ENCODE peak calls at places on chromosomes 5 and 9, in ten cellular contexts. V is cardiac fibroblast, N is tibial nerve, B is AG10803, D is psoas muscle, R is upper lobe of left lung, W is body of pancreas, I is pancreas, K is uterus, H is mucosa of descending colon. M is an unnamed sample.

GRCh38 chr5:83414601-83415000 is 56.9 kb upstream of the VCAN start:
- DNase-seq in H (no peak), I (no peak), R (no peak), V (peak; percentile 41), B (peak; percentile 29), D (no peak), N (no peak), K (no peak), W (no peak), M (peak; percentile 24)

GRCh38 chr9:92632641-92633040 is 37.3 kb downstream of the IPPK start:
- DNase-seq in N (no peak), I (no peak), K (no peak), R (no peak), H (no peak), V (no peak), W (no peak), B (no peak), D (no peak), M (no peak)

GRCh38 chr5:78649220-78649700 is 688 bp upstream of the LHFPL2 start:
- DNase-seq in D (no peak), W (peak; percentile 23), V (no peak), I (no peak), H (no peak), N (no peak), K (peak; percentile 41), B (no peak), R (no peak), M (no peak)

GRCh38 chr5:51392689-51393199 is 9.5 kb downstream of the ISL1 start:
- DNase-seq in B (no peak), W (no peak), N (no peak), K (no peak), D (no peak), V (no peak), R (no peak), H (no peak), I (no peak), M (no peak)

GRCh38 chr5:40410231-40410861 is 269.4 kb upstream of the PTGER4 start:
- DNase-seq in H (no peak), B (no peak), R (peak; percentile 49), K (no peak), I (no peak), V (peak; percentile 76), N (no peak), W (no peak), D (no peak), M (peak; percentile 80)

GRCh38 chr9:122819791-122820489 is 8.4 kb downstream of the PDCL start:
- DNase-seq in N (no peak), H (no peak), K (no peak), D (no peak), I (no peak), V (peak; percentile 73), R (no peak), W (no peak), B (no peak), M (peak; percentile 67)

GRCh38 chr9:116380496-116380995 is 227.0 kb downstream of the PAPPA start:
- DNase-seq in K (no peak), B (no peak), W (no peak), I (no peak), R (no peak), N (no peak), V (no peak), H (no peak), D (no peak), M (no peak)

GRCh38 chr5:83097582-83098265 is 20.4 kb downstream of the XRCC4 start:
- DNase-seq in I (no peak), N (no peak), D (no peak), K (no peak), B (peak; percentile 35), H (no peak), R (no peak), W (no peak), V (peak; percentile 59), M (peak; percentile 49)

GRCh38 chr5:169706758-169707450 is 69.8 kb downstream of the DOCK2 start:
- DNase-seq in H (no peak), N (no peak), B (peak; percentile 67), I (no peak), V (peak; percentile 77), W (no peak), K (no peak), D (no peak), R (no peak), M (peak; percentile 54)

GRCh38 chr9:127153484-127153883 is 31.0 kb upstream of the ANGPTL2 start:
- DNase-seq in I (no peak), B (no peak), H (no peak), N (no peak), R (no peak), D (no peak), K (no peak), V (no peak), W (no peak), M (no peak)

GRCh38 chr9:85276743-85277142 is 465.0 kb downstream of the AGTPBP1 start:
- DNase-seq in R (no peak), N (no peak), I (no peak), H (no peak), B (no peak), D (no peak), W (no peak), V (no peak), K (no peak), M (no peak)

GRCh38 chr5:50874277-50874984 is 208.0 kb downstream of the PARP8 start:
- DNase-seq in D (peak; percentile 44), K (no peak), H (no peak), B (no peak), W (peak; percentile 4), V (no peak), I (no peak), N (no peak), R (no peak), M (no peak)

GRCh38 chr5:9197881-9198260 is 348.0 kb downstream of the SEMA5A start:
- DNase-seq in D (no peak), I (no peak), H (no peak), V (peak; percentile 73), N (no peak), R (no peak), W (no peak), K (no peak), B (no peak), M (peak; percentile 18)

GRCh38 chr5:116573279-116573616 is 1.4 kb downstream of the SEMA6A start:
- DNase-seq in R (no peak), K (peak; percentile 21), V (no peak), D (peak; percentile 59), W (peak; percentile 54), B (no peak), I (peak; percentile 38), N (no peak), H (no peak), M (peak; percentile 9)
- H3K4me3 ChIP-seq in R (peak overlapping the region; percentile 74), K (peak overlapping the region; percentile 49), V (peak overlapping the region; percentile 60), D (peak overlapping the region; percentile 73), W (peak overlapping the region; percentile 54), B (no peak overlapping the region), I (peak overlapping the region; percentile 54), N (peak overlapping the region; percentile 79), H (peak overlapping the region; percentile 59), M (peak overlapping the region; percentile 64)

DNA sequence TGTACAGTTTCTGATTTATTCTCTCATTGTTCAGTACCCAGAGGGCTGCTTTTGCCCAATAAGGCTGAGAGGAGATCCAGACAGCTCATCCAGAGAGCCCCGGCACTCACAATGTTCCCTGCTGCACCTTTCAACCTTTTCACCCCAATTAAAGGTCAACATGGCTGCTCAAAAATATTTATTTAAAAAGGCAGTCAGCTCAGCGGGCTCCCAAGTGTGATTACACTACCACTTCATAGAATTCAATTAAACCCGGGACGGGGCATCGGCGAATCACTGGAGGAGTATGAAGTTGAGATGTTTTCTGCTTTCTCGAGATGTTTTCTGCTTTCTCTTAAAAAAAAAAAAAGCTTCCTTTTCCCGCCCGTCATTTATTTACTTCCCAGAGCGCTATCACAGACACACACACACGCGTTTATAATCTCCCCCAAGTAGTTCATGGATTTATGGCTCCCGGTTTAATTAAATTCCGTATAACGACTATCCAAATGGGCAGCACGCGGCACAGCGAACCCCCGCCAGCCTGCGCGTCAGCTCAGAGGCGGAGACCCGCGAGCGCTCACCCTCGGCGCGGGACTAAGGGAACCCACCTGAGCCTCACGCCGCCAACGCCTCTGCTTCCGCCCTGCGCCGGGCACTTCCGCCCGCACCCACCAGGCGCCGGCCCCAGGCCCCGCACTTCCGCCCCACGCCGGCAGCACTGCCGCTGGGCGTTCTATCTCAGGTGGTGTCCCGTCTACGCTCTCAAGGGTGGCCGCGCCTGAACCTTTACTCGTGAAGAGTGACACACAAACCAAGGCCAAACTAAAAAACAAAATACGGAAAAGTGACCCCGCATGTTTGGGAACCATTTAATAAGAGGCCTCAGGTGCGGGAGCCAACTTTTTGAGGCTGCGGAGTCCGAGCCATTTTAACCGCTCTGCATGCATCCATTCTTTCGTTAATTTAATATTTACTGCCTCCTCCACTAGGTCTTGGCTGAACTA is at the start of gene C5orf63:
- DNase-seq in V (peak; percentile 35), W (peak; percentile 70), K (peak; percentile 64), B (peak; percentile 11), I (peak; percentile 69), H (peak; percentile 88), R (peak; percentile 65), N (no peak), D (peak; percentile 84), M (peak; percentile 29)
- TF ChIP-seq CTCF in V (peak; percentile 11), W (peak; percentile 57), K (peak; percentile 31), B (no peak), I (peak; percentile 43), H (peak; percentile 13), R (peak; percentile 52), N (no peak), D (peak; percentile 52), M (no peak)

DNA sequence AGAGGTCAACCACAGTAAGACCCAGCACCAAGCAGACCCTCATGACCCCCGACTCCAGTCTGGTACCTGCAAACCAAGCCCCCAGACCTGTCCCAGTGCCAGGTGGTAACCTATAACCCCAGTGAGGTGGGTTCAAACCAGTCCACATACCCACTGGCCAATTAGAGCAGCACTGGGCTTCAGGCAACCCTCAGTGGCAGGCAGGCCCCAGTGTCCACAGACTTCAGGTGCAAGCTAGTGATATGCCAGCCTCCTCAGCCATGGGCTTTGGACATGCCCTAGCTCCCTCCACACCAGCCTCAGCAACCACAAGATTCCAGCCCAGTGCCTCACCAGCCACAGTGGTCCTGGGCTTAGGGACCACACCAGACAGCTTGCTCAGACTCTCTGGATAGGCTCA is 276.6 kb downstream of the DTWD2 start:
- DNase-seq in W (no peak), K (no peak), B (no peak), N (no peak), R (no peak), I (no peak), V (no peak), H (no peak), D (no peak), M (no peak)
- H3K4me3 ChIP-seq in W (no peak overlapping the region), K (no peak overlapping the region), B (no peak overlapping the region), N (no peak overlapping the region), R (no peak overlapping the region), I (no peak overlapping the region), V (no peak overlapping the region), H (no peak overlapping the region), D (no peak overlapping the region), M (no peak overlapping the region)

DNA sequence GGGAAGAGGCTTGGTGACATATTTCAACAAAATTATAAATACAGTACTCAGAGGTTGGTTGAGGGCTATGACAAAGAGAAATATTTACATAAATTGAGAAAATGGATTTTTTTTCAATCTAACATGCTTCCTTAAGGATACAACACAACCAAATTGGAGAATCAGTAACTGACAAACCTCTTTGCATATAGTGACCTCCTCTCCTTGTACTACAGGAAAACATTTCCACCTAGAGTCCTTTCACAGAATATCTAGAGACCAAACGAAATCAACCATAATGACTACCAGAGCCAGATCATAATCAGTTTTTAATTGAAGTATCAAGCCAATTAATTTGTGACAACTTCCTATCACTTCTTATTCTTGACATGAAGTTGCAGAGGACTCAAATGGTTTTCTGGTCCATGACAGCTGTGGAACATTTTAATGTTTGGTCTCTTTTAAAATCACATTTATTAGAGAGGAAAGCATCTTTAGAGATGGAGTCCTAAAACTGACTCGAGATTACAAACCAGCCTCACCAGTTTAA is 1636.5 kb upstream of the C9orf72 start:
- DNase-seq in R (no peak), D (no peak), W (no peak), B (no peak), V (no peak), H (no peak), N (no peak), K (no peak), I (no peak), M (no peak)
- TF ChIP-seq CTCF in R (no peak), D (no peak), W (no peak), B (no peak), V (no peak), H (no peak), N (no peak), K (no peak), I (no peak), M (no peak)